ENCODE peak calls at places on chromosome 15, in nine cellular contexts. E is neural crest cell, O is heart right ventricle, X is B cell, M is RWPE1, F is hepatocyte, S is brain microvascular endothelial cell, V is body of pancreas, I is endothelial cell. P is an unnamed sample.

GRCh38 chr15:77421370-77421700 is 647 bp downstream of the HMG20A start:
- DNase-seq in V (no peak), S (no peak), O (no peak), F (peak), X (no peak), M (peak), I (peak), E (no peak), P (no peak)

GRCh38 chr15:38608682-38609081 is 44.1 kb upstream of the RASGRP1 start:
- DNase-seq in M (no peak), V (no peak), O (no peak), X (no peak), F (no peak), I (no peak), S (no peak), E (no peak), P (no peak)

GRCh38 chr15:60044636-60045273 is 40.6 kb downstream of the FOXB1 start:
- DNase-seq in S (no peak), O (no peak), F (no peak), I (no peak), X (no peak), M (no peak), E (no peak), V (no peak), P (no peak)

GRCh38 chr15:80160570-80161156 is 7.9 kb downstream of the FAH start:
- DNase-seq in I (no peak), O (peak), V (no peak), M (peak), S (peak), E (no peak), F (peak), X (no peak), P (peak)

GRCh38 chr15:75927601-75928000 is 23.9 kb downstream of the FBXO22 start:
- DNase-seq in F (no peak), M (no peak), V (no peak), I (no peak), O (no peak), E (no peak), S (no peak), X (no peak), P (no peak)

GRCh38 chr15:47620960-47621681 is 96.2 kb upstream of the SEMA6D start:
- DNase-seq in E (no peak), V (no peak), M (peak), O (no peak), S (no peak), I (no peak), F (no peak), X (no peak), P (no peak)

GRCh38 chr15:36814085-36814484 is 234.7 kb downstream of the CDIN1 start:
- DNase-seq in S (no peak), I (no peak), O (no peak), F (peak), X (no peak), M (no peak), V (no peak), E (no peak), P (no peak)

GRCh38 chr15:77944002-77944867 is 133.3 kb downstream of the TBC1D2B start:
- DNase-seq in M (peak), F (peak), E (peak), X (no peak), O (peak), I (peak), S (peak), V (peak), P (peak)

GRCh38 chr15:25776071-25776740 is 86.9 kb downstream of the ATP10A start:
- DNase-seq in M (no peak), O (no peak), V (peak), X (no peak), I (no peak), S (no peak), E (no peak), F (no peak), P (no peak)

GRCh38 chr15:84833447-84833846 is 16.3 kb downstream of the ALPK3 start:
- DNase-seq in O (peak), V (peak), F (peak), M (no peak), X (no peak), I (no peak), E (no peak), S (peak), P (no peak)

GRCh38 chr15:29674661-29675533 is 147.4 kb downstream of the TJP1 start:
- DNase-seq in I (peak), S (no peak), V (peak), X (no peak), E (peak), O (peak), F (peak), M (peak), P (no peak)

GRCh38 chr15:75554717-75555116 is 24.4 kb downstream of the PTPN9 start:
- DNase-seq in X (no peak), F (no peak), E (no peak), M (no peak), O (no peak), V (no peak), I (no peak), S (peak), P (no peak)

GRCh38 chr15:57198654-57199241 is 177.6 kb upstream of the CGNL1 start:
- DNase-seq in E (no peak), O (no peak), M (peak), X (no peak), F (no peak), S (no peak), I (no peak), V (no peak), P (no peak)

GRCh38 chr15:87941606-87942005 is 314.9 kb downstream of the NTRK3 start:
- DNase-seq in M (no peak), I (no peak), F (no peak), X (no peak), S (no peak), O (no peak), E (no peak), V (no peak), P (no peak)

GRCh38 chr15:36557364-36557763 is 22.1 kb upstream of the CDIN1 start:
- DNase-seq in V (no peak), S (no peak), M (no peak), E (no peak), O (no peak), X (no peak), I (no peak), F (no peak), P (no peak)

GRCh38 chr15:76267077-76267476 is 44.2 kb downstream of the ETFA start:
- DNase-seq in M (no peak), O (no peak), I (no peak), S (no peak), F (no peak), E (no peak), X (no peak), V (no peak), P (no peak)

GRCh38 chr15:61041886-61042285 is 187.2 kb downstream of the RORA start:
- DNase-seq in F (no peak), O (no peak), V (no peak), X (no peak), I (no peak), S (no peak), E (no peak), M (no peak), P (no peak)

GRCh38 chr15:47741082-47741481 is 23.8 kb downstream of the SEMA6D start:
- DNase-seq in V (no peak), E (no peak), O (no peak), S (no peak), F (no peak), I (no peak), X (no peak), M (no peak), P (no peak)

GRCh38 chr15:56817266-56817665 is 84.0 kb upstream of the ZNF280D start:
- DNase-seq in M (peak), O (no peak), V (no peak), X (no peak), E (no peak), F (no peak), S (peak), I (no peak), P (no peak)

GRCh38 chr15:78243491-78243941 is 9.2 kb upstream of the ACSBG1 start:
- DNase-seq in I (no peak), V (peak), X (no peak), S (peak), E (no peak), O (peak), F (no peak), M (peak), P (no peak)

GRCh38 chr15:29774900-29775299 is 47.4 kb downstream of the TJP1 start:
- DNase-seq in S (peak), O (no peak), E (no peak), M (peak), I (no peak), F (no peak), V (no peak), X (no peak), P (no peak)

GRCh38 chr15:64089553-64090280 is 3.9 kb downstream of the CIAO2A start:
- DNase-seq in F (no peak), O (no peak), V (no peak), S (no peak), I (no peak), X (peak), E (no peak), M (no peak), P (peak)

GRCh38 chr15:60798821-60799220 is 319.9 kb upstream of the ICE2 start:
- DNase-seq in M (peak), O (no peak), E (no peak), F (peak), S (peak), X (no peak), V (no peak), I (no peak), P (peak)

GRCh38 chr15:95559875-95560394 is 770.6 kb upstream of the NR2F2 start:
- DNase-seq in O (no peak), I (no peak), V (no peak), M (peak), F (peak), E (no peak), X (no peak), S (peak), P (no peak)

GRCh38 chr15:47965297-47965696 is 155.5 kb upstream of the SLC24A5 start:
- DNase-seq in X (no peak), M (no peak), S (no peak), I (no peak), V (no peak), E (no peak), F (no peak), O (no peak), P (no peak)

GRCh38 chr15:57273366-57273765 is 102.9 kb upstream of the CGNL1 start:
- DNase-seq in V (no peak), I (no peak), S (no peak), M (no peak), E (no peak), O (no peak), F (no peak), X (no peak), P (no peak)

GRCh38 chr15:69499521-69500201 is 47.0 kb downstream of the RPLP1 start:
- DNase-seq in M (no peak), O (peak), X (no peak), I (no peak), F (no peak), S (no peak), V (no peak), E (no peak), P (no peak)

GRCh38 chr15:75065467-75065850 is 42.1 kb downstream of the PPCDC start:
- DNase-seq in V (peak), O (no peak), F (peak), X (no peak), M (no peak), E (no peak), I (no peak), S (peak), P (no peak)

GRCh38 chr15:27776501-27776900 is 322.6 kb downstream of the OCA2 start:
- DNase-seq in V (no peak), S (no peak), X (no peak), O (no peak), I (no peak), E (no peak), F (no peak), M (no peak), P (no peak)

GRCh38 chr15:80309769-80310384 is 57.9 kb upstream of the CTXND1 start:
- DNase-seq in X (no peak), M (peak), I (peak), S (no peak), F (peak), V (no peak), E (peak), O (no peak), P (no peak)

GRCh38 chr15:89489376-89489775 is 7.0 kb downstream of the RHCG start:
- DNase-seq in M (no peak), E (no peak), X (no peak), V (no peak), F (no peak), O (no peak), I (no peak), S (no peak), P (no peak)

GRCh38 chr15:74866090-74866489 is 7.1 kb downstream of the SCAMP2 start:
- DNase-seq in M (peak), V (no peak), S (peak), O (no peak), X (no peak), I (no peak), E (no peak), F (peak), P (no peak)

GRCh38 chr15:48501208-48501607 is 144.3 kb downstream of the FBN1 start:
- DNase-seq in V (no peak), F (no peak), O (no peak), S (no peak), I (no peak), X (no peak), E (no peak), M (no peak), P (no peak)

GRCh38 chr15:101105059-101105851 is 146.6 kb downstream of the CHSY1 start:
- DNase-seq in S (no peak), I (no peak), V (no peak), F (no peak), M (no peak), O (no peak), E (no peak), X (no peak), P (no peak)

GRCh38 chr15:81516461-81516860 is 142.4 kb upstream of the TMC3 start:
- DNase-seq in V (no peak), X (no peak), O (no peak), F (no peak), S (peak), I (no peak), E (no peak), M (peak), P (no peak)

GRCh38 chr15:57865294-57865693 is 158.8 kb downstream of the POLR2M start:
- DNase-seq in X (no peak), F (peak), I (no peak), M (peak), V (no peak), S (no peak), O (no peak), E (no peak), P (no peak)

GRCh38 chr15:90818251-90819210 is 49.9 kb upstream of the FURIN start:
- DNase-seq in V (peak), O (no peak), I (no peak), X (peak), E (no peak), S (no peak), M (no peak), F (no peak), P (peak)
- TF ChIP-seq CTCF in V (no peak), O (no peak), I (peak), X (peak), E (no peak), S (peak), M (no peak), F (peak), P (peak)

DNA sequence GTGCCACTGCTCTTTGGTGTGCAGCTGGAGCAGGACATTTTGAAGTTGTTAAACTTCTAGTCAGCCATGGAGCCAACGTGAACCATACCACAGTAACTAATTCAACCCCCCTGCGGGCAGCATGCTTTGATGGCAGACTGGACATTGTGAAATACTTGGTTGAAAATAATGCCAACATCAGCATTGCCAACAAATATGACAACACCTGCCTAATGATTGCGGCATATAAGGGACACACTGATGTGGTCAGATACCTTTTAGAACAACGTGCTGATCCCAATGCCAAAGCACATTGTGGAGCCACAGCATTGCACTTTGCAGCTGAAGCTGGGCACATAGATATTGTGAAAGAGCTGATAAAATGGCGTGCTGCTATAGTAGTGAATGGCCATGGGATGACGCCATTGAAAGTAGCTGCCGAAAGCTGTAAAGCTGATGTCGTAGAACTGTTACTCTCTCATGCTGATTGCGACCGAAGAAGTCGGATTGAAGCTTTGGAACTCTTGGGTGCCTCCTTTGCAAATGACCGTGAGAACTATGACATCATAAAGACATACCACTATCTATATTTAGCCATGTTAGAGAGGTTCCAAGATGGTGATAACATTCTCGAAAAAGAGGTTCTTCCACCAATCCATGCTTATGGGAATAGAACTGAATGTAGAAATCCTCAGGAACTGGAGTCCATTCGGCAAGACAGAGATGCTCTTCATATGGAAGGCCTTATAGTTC is 12.2 kb downstream of the FEM1B start:
- DNase-seq in X (no peak), V (no peak), S (no peak), I (no peak), O (no peak), F (no peak), M (no peak), E (no peak), P (no peak)
- TF ChIP-seq CTCF in X (no peak), V (no peak), S (no peak), I (no peak), O (no peak), F (no peak), M (no peak), E (no peak), P (no peak)

DNA sequence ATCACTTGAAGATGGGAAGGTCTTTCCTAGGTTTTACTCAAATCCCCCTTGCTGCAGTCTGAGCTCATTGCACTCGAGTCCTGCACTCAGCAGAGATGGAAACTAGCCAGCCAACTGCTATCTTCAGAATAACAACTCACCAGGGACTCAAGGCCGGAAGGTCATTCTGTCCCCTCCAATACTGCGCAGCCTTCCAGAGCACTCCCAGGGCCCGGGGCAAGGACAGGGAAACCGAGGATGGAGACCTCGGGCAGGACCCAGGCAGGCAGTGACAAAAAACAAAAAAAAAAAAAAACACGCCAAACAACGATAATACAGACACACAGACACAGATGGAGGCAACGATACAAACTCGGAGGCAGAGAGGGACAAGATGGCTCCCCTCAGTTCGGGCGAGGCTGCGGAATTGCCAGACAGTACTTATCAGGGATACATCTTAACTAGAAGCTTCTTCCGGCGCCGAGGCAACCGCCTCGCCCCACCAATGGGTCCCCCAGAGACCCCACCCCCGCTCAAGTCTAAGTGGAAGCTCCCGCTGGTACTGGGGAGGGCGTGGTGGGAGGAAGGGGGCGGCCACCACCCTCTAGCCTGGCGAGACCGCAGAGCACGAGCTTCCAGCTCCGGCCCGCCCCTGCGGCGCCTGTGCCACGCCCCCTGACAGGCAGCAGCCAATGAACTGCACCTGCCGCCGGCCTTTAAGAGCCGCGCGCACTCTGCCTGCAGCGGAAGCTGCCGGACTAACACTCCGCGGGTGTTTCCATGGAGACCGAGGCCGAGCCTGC is 7.0 kb upstream of the MAP1A start:
- DNase-seq in X (peak), I (peak), M (peak), E (peak), F (peak), O (peak), S (peak), V (peak), P (peak)
- TF ChIP-seq CTCF in X (peak), I (peak), M (no peak), E (peak), F (peak), O (peak), S (peak), V (no peak), P (no peak)

DNA sequence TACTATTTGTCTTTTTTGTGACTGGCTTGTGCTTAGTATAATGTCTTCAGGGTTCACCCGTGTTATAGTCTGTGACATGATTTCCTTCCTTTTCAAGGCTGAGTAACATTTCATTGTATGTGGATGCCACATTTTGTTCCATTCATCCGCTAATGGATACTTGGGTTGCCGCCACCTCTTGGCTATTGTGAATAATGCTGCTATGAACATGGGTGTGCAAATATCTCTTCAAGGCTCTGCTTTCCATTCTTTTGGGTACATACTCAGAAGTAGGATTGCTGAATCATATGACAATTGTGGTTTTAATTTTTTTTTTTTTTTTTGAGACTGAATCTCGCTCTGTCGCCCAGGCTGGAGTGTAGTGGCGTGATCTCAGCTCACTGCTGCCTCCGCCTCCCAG is 15.4 kb downstream of the CRTC3 start:
- DNase-seq in M (no peak), E (no peak), I (no peak), V (no peak), X (no peak), O (no peak), S (no peak), F (no peak), P (no peak)
- TF ChIP-seq CTCF in M (no peak), E (no peak), I (no peak), V (no peak), X (no peak), O (no peak), S (peak), F (peak), P (no peak)

DNA sequence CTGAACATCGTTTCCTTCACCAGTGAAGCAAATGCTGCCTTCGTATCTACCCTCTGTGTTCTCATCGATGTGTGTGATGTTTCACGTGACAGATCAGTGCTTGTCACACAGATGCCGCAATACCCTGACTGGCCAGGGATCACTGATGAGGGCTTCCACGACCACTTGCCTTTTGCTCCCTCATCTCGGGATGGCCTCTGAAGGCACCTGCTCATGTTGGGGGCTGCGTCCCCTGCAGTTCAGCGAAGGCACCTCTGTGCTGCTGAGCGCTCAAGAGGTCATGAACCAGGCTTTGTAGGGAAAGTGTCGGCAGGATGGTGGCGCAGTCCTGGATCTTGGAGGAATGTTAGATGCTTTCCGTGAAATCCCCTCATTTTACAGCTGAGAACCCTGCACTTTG is 79.2 kb upstream of the KLF13 start:
- DNase-seq in V (no peak), E (no peak), S (no peak), O (no peak), M (no peak), X (no peak), F (no peak), I (no peak), P (no peak)
- TF ChIP-seq CTCF in V (no peak), E (no peak), S (no peak), O (no peak), M (no peak), X (no peak), F (no peak), I (no peak), P (no peak)

DNA sequence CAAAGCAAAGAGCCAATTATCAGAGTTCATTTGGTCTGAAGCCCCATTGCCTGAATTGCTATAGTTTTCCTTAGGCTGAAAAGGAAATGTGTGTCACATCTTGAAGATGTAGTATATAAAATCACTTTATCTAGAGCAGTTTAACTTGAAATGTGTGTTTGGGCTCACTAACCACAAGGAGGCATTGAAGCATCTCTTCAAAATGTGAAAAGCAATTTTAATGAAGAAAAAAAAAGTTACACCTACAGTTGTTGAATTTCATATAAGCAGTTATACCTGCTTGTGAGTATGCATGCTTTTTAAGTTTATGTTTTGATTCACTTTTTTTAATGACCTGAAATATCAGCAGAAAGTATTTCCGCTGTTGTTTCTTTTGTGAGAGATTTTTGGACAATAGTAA is 129.3 kb downstream of the IQCH start:
- DNase-seq in V (no peak), F (no peak), S (no peak), X (no peak), O (no peak), I (no peak), M (no peak), E (no peak), P (no peak)
- TF ChIP-seq CTCF in V (no peak), F (peak), S (peak), X (no peak), O (no peak), I (no peak), M (peak), E (peak), P (no peak)